ENCODE peak calls at places on chromosomes 12 and 14, in four cellular contexts. J is HepG2, U is K562, A is GM12878. Z is an unnamed sample.

GRCh38 chr14:103104389-103104653 is 9.8 kb downstream of the EXOC3L4 start:
- DNase-seq in J (no peak), U (no peak), A (no peak), Z (no peak)

GRCh38 chr12:52870361-52871290 is 21.8 kb upstream of the KRT78 start:
- DNase-seq in J (peak), U (peak), A (no peak), Z (peak)

GRCh38 chr12:109527489-109528123 is 45.7 kb downstream of the MMAB start:
- DNase-seq in J (no peak), U (no peak), A (no peak), Z (no peak)

GRCh38 chr14:103332143-103332919 is 1.7 kb upstream of the EIF5 start:
- DNase-seq in J (no peak), U (no peak), A (no peak), Z (no peak)

GRCh38 chr12:66742508-66743367 is 63.9 kb upstream of the GRIP1 start:
- DNase-seq in J (no peak), U (no peak), A (no peak), Z (no peak)

GRCh38 chr14:95979339-95980042 is 59.7 kb upstream of the C14orf132 start:
- DNase-seq in J (no peak), U (no peak), A (no peak), Z (no peak)

GRCh38 chr12:46562625-46563228 is 190.2 kb upstream of the SLC38A2 start:
- DNase-seq in J (peak), U (no peak), A (no peak), Z (no peak)

GRCh38 chr12:96195845-96196451 is 1.8 kb downstream of the ELK3 start:
- DNase-seq in J (no peak), U (no peak), A (no peak), Z (peak)

GRCh38 chr14:88825078-88825458 is 617 bp downstream of the TTC8 start:
- DNase-seq in J (no peak), U (no peak), A (no peak), Z (no peak)

GRCh38 chr12:50764116-50764860 is 387 bp downstream of the ATF1 start:
- DNase-seq in J (no peak), U (peak), A (no peak), Z (peak)

GRCh38 chr14:102949801-102950451 is 27.5 kb downstream of the AMN start:
- DNase-seq in J (no peak), U (no peak), A (no peak), Z (no peak)

GRCh38 chr14:31964979-31965734 is 111.9 kb upstream of the ARHGAP5 start:
- DNase-seq in J (no peak), U (no peak), A (no peak), Z (no peak)

GRCh38 chr12:113276306-113276705 is 55.0 kb downstream of the TPCN1 start:
- DNase-seq in J (no peak), U (no peak), A (no peak), Z (no peak)

GRCh38 chr12:14777271-14777670 is 26.0 kb downstream of the WBP11 start:
- DNase-seq in J (peak), U (no peak), A (no peak), Z (no peak)

GRCh38 chr12:7156259-7157197 is 26.4 kb downstream of the CLSTN3 start:
- DNase-seq in J (no peak), U (no peak), A (no peak), Z (no peak)

GRCh38 chr14:70339970-70340369 is 19.5 kb downstream of the COX16 start:
- DNase-seq in J (no peak), U (no peak), A (no peak), Z (no peak)

GRCh38 chr12:62957233-62957953 is 22.4 kb upstream of the PPM1H start:
- DNase-seq in J (peak), U (no peak), A (no peak), Z (no peak)

GRCh38 chr14:75229923-75230792 is 48.5 kb upstream of the FOS start:
- DNase-seq in J (no peak), U (peak), A (peak), Z (peak)

GRCh38 chr12:11499802-11500201 is 104.4 kb upstream of the PRB2 start:
- DNase-seq in J (no peak), U (no peak), A (no peak), Z (no peak)

GRCh38 chr12:105935981-105936380 is 202.8 kb downstream of the NUAK1 start:
- DNase-seq in J (no peak), U (no peak), A (no peak), Z (no peak)

GRCh38 chr14:105891221-105891602 is 364.8 kb downstream of the TMEM121 start:
- DNase-seq in J (no peak), U (peak), A (no peak), Z (no peak)

GRCh38 chr12:104323899-104324298 is 20.4 kb downstream of the EID3 start:
- DNase-seq in J (no peak), U (no peak), A (no peak), Z (no peak)

GRCh38 chr12:127083028-127083949 is 1183.7 kb upstream of the TMEM132C start:
- DNase-seq in J (peak), U (peak), A (peak), Z (peak)

GRCh38 chr14:65333926-65334687 is 78.4 kb upstream of the FUT8 start:
- DNase-seq in J (no peak), U (no peak), A (no peak), Z (no peak)
- TF ChIP-seq CHD2 in J (no peak), U (no peak), A (no peak), Z (no peak)

GRCh38 chr14:26735811-26736210 is 138.0 kb upstream of the NOVA1 start:
- DNase-seq in J (no peak), U (no peak), A (no peak), Z (no peak)
- TF ChIP-seq RFX5 in J (no peak), U (no peak), A (no peak), Z (no peak)

GRCh38 chr14:99654235-99655000 is 9.5 kb downstream of the HHIPL1 start:
- DNase-seq in J (no peak), U (no peak), A (no peak), Z (peak)
- TF ChIP-seq ESRRA in J (no peak), U (no peak), A (no peak), Z (no peak)

GRCh38 chr14:46322076-46322475 is 329.5 kb downstream of the RPL10L start:
- DNase-seq in J (no peak), U (no peak), A (no peak), Z (no peak)
- TF ChIP-seq CHD2 in J (no peak), U (no peak), A (no peak), Z (no peak)

DNA sequence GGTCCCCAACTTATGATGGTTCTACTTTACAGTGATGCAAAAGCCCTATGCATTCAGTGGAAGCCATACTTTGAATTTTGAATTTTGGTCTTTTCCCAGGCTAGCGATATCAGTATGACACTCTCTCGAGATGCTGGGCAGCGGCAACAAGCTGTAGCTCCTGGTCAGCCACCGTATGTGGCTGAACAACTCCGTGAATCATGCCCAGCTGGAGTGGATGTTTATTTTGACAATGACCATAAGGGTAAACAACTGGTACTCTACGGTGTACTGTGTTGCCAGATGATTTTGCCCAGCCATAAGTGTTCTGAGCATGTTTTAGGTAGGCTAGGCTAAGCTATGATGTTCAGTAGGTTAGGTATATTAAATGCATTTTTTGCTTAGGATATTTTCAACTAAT is 8.2 kb upstream of the ZNF410 start:
- DNase-seq in J (no peak), U (no peak), A (no peak), Z (no peak)
- TF ChIP-seq RFX5 in J (no peak), U (no peak), A (no peak), Z (no peak)

Z was measured in A549.